ENCODE peak calls at places on chromosome 1, in four cellular contexts. One of them, this sample, is unnamed.
A peak's percentile ranks its signal among the peaks of the same experiment; 100 is the strongest.

GRCh38 chr1:205161071-205161470 is 39.3 kb upstream of the RBBP5 start:
- DNase-seq in lower lobe of right lung: no peak
- DNase-seq in body of pancreas: no peak
- DNase-seq in neural crest cell: no peak
- DNase-seq in this sample: no peak

GRCh38 chr1:223720987-223721591 is 8.8 kb downstream of the CAPN2 start:
- DNase-seq in neural crest cell: no peak
- DNase-seq in lower lobe of right lung: no peak
- DNase-seq in body of pancreas: peak; percentile 68
- DNase-seq in this sample: peak; percentile 56

GRCh38 chr1:210031473-210031872 is 93.5 kb downstream of the SYT14 start:
- DNase-seq in body of pancreas: no peak
- DNase-seq in lower lobe of right lung: no peak
- DNase-seq in neural crest cell: no peak
- DNase-seq in this sample: no peak

GRCh38 chr1:231682761-231683160 is 56.2 kb downstream of the DISC1 start:
- DNase-seq in neural crest cell: no peak
- DNase-seq in body of pancreas: no peak
- DNase-seq in lower lobe of right lung: no peak
- DNase-seq in this sample: no peak

GRCh38 chr1:172764378-172764777 is 105.5 kb downstream of the FASLG start:
- DNase-seq in neural crest cell: no peak
- DNase-seq in lower lobe of right lung: no peak
- DNase-seq in body of pancreas: peak; percentile 34
- DNase-seq in this sample: no peak

GRCh38 chr1:33667386-33668282 is 195.2 kb downstream of the ZSCAN20 start:
- DNase-seq in neural crest cell: no peak
- DNase-seq in lower lobe of right lung: no peak
- DNase-seq in body of pancreas: no peak
- DNase-seq in this sample: no peak

GRCh38 chr1:53860967-53861411 is 22.9 kb upstream of the NDC1 start:
- DNase-seq in lower lobe of right lung: no peak
- DNase-seq in body of pancreas: peak; percentile 53
- DNase-seq in neural crest cell: peak; percentile 46
- DNase-seq in this sample: peak; percentile 23

GRCh38 chr1:31216016-31216415 is 23.7 kb downstream of the NKAIN1 start:
- DNase-seq in body of pancreas: peak; percentile 60
- DNase-seq in neural crest cell: no peak
- DNase-seq in lower lobe of right lung: no peak
- DNase-seq in this sample: no peak

GRCh38 chr1:119982006-119982405 is 85.7 kb upstream of the ADAM30 start:
- DNase-seq in lower lobe of right lung: no peak
- DNase-seq in neural crest cell: no peak
- DNase-seq in body of pancreas: no peak
- DNase-seq in this sample: no peak

GRCh38 chr1:155127672-155128468 is at the start of gene EFNA1:
- DNase-seq in body of pancreas: peak; percentile 76
- DNase-seq in lower lobe of right lung: peak; percentile 84
- DNase-seq in neural crest cell: peak; percentile 22
- DNase-seq in this sample: no peak

GRCh38 chr1:116362050-116362449 is 11.0 kb upstream of the ATP1A1 start:
- DNase-seq in body of pancreas: no peak
- DNase-seq in neural crest cell: no peak
- DNase-seq in lower lobe of right lung: no peak
- DNase-seq in this sample: no peak

GRCh38 chr1:155518484-155518883 is 44.1 kb downstream of the ASH1L start:
- DNase-seq in neural crest cell: no peak
- DNase-seq in body of pancreas: no peak
- DNase-seq in lower lobe of right lung: no peak
- DNase-seq in this sample: no peak

GRCh38 chr1:43503534-43503933 is 27.1 kb upstream of the PTPRF start:
- DNase-seq in neural crest cell: no peak
- DNase-seq in lower lobe of right lung: no peak
- DNase-seq in body of pancreas: no peak
- DNase-seq in this sample: no peak